ENCODE peak calls at places on chromosomes 7 and 10, in five cellular contexts. H, D, J, C and N are unnamed samples.

GRCh38 chr7:12054830-12055229 is 156.3 kb upstream of the TMEM106B start:
- DNase-seq in H (no peak), D (no peak), J (no peak), C (no peak), N (no peak)

GRCh38 chr7:90833443-90833842 is 237.3 kb downstream of the CDK14 start:
- DNase-seq in H (no peak), D (no peak), J (no peak), C (peak; percentile 76), N (no peak)

GRCh38 chr7:25391295-25391861 is 163.1 kb upstream of the NPVF start:
- DNase-seq in H (peak; percentile 8), D (no peak), J (no peak), C (peak; percentile 6), N (no peak)

GRCh38 chr7:19815546-19815945 is 42.1 kb upstream of the TMEM196 start:
- DNase-seq in H (no peak), D (no peak), J (no peak), C (peak; percentile 41), N (no peak)

GRCh38 chr7:35370694-35371093 is 116.8 kb upstream of the TBX20 start:
- DNase-seq in H (no peak), D (no peak), J (no peak), C (no peak), N (no peak)

GRCh38 chr7:17408245-17408903 is 109.9 kb downstream of the AHR start:
- DNase-seq in H (no peak), D (no peak), J (peak; percentile 53), C (peak; percentile 94), N (no peak)

GRCh38 chr10:118966131-118967125 is 63.1 kb upstream of the NANOS1 start:
- DNase-seq in H (no peak), D (no peak), J (no peak), C (no peak), N (no peak)

GRCh38 chr10:73785721-73786511 is 510 bp downstream of the ZSWIM8 start:
- DNase-seq in H (peak; percentile 59), D (peak; percentile 49), J (peak; percentile 51), C (peak; percentile 70), N (no peak)

GRCh38 chr10:117005454-117006055 is 568 bp upstream of the SHTN1 start:
- DNase-seq in H (peak; percentile 23), D (no peak), J (peak; percentile 18), C (peak; percentile 6), N (no peak)

GRCh38 chr10:100939763-100940344 is 27.1 kb downstream of the SLF2 start:
- DNase-seq in H (no peak), D (no peak), J (no peak), C (peak; percentile 16), N (no peak)

GRCh38 chr10:72253002-72253401 is 20.7 kb upstream of the DDIT4 start:
- DNase-seq in H (no peak), D (no peak), J (no peak), C (no peak), N (no peak)

GRCh38 chr10:63256047-63256773 is 123.1 kb downstream of the NRBF2 start:
- DNase-seq in H (no peak), D (no peak), J (no peak), C (peak; percentile 20), N (no peak)

GRCh38 chr7:82441916-82442478 is 1.6 kb downstream of the CACNA2D1 start:
- DNase-seq in H (no peak), D (no peak), J (no peak), C (peak; percentile 55), N (no peak)

GRCh38 chr7:2830609-2831376 is 13.3 kb downstream of the GNA12 start:
- DNase-seq in H (no peak), D (no peak), J (no peak), C (peak; percentile 48), N (no peak)

GRCh38 chr7:87210506-87210905 is 9.0 kb downstream of the TMEM243 start:
- DNase-seq in H (no peak), D (no peak), J (no peak), C (no peak), N (no peak)

GRCh38 chr7:46145412-46145811 is 224.3 kb upstream of the IGFBP3 start:
- DNase-seq in H (no peak), D (peak; percentile 26), J (peak; percentile 44), C (peak; percentile 100), N (no peak)

DNA sequence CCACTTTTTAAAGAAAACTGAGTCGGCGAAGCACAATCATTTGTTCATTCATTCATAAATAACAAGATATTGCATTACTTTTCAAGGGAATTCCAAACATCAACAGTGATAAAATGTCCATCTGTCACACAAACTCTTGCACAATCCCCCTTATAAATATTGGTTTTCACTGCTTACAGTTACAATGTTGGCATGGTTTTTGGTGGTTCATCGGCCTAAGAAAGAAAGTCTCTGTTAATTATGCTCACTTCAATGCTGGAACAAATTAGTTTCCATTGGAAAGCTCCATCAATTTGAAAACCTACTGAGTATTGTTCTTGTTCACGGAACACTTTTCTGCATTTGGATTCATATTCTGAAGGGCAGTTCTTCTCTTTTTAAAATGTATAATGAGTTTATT is 188.5 kb downstream of the JAZF1 start:
- DNase-seq in H (no peak), D (no peak), J (no peak), C (peak; percentile 61), N (no peak)
- TF ChIP-seq CTCF in H (no peak), D (no peak), J (no peak), C (no peak), N (no peak)

GRCh38 chr7:141227454-141227853 is 153.6 kb downstream of the TMEM178B start:
- DNase-seq in H (no peak), D (no peak), J (no peak), C (no peak), N (no peak)

GRCh38 chr7:141232286-141233051 is 158.6 kb downstream of the TMEM178B start:
- DNase-seq in H (no peak), D (no peak), J (no peak), C (no peak), N (no peak)

GRCh38 chr7:141225916-141226618 is 152.2 kb downstream of the TMEM178B start:
- DNase-seq in H (no peak), D (no peak), J (no peak), C (no peak), N (no peak)

GRCh38 chr7:141228482-141228881 is 154.6 kb downstream of the TMEM178B start:
- DNase-seq in H (no peak), D (no peak), J (no peak), C (no peak), N (no peak)

DNA sequence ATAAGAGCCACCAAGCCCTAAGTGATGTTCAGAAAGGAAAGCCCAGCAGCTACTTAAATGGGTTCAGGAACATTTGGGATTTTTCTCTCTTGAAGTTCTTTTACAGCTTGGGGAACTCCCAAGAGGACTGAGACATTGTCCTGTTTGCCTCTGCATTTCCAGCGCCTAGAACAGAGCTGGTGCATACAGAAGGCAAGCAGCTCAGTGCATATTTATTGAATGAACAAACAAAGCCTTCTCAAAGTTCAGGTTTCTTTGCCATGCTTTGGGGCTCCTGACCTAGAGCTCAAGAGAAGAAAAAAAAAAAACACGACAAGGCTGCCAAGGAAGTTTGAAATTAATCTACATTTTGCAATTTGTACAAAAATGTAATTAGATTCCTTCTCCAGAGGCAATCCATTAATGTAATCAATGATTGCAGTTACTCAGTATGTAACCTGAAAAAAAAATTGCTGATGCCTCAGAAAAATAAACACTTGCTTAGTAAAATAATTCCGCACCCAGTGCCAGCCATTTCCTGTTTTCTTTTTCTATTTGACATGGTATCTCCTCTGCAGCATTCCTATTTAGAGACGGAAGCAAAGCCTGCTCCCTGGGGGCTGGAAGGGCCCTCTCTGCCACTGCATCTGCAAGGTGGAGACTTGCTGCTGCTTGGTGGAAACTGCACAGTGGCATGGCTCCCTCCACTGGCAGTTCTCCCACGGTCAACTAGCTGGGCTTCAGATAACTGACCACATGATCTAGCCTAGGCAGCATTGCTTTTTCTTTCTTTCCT is 157.3 kb downstream of the TMEM178B start:
- DNase-seq in H (no peak), D (no peak), J (no peak), C (peak; percentile 41), N (no peak)
- TF ChIP-seq CTCF in H (peak; percentile 12), D (peak; percentile 21), J (no peak), C (peak; percentile 46), N (no peak)

GRCh38 chr10:70748801-70749573 is 36.2 kb downstream of the TBATA start:
- DNase-seq in H (no peak), D (no peak), J (no peak), C (no peak), N (no peak)

GRCh38 chr10:70745555-70745954 is 39.6 kb downstream of the TBATA start:
- DNase-seq in H (no peak), D (no peak), J (no peak), C (no peak), N (no peak)

GRCh38 chr10:70748305-70748704 is 36.9 kb downstream of the TBATA start:
- DNase-seq in H (no peak), D (no peak), J (no peak), C (no peak), N (no peak)

GRCh38 chr10:70749756-70750155 is 35.4 kb downstream of the TBATA start:
- DNase-seq in H (no peak), D (no peak), J (no peak), C (no peak), N (no peak)

DNA sequence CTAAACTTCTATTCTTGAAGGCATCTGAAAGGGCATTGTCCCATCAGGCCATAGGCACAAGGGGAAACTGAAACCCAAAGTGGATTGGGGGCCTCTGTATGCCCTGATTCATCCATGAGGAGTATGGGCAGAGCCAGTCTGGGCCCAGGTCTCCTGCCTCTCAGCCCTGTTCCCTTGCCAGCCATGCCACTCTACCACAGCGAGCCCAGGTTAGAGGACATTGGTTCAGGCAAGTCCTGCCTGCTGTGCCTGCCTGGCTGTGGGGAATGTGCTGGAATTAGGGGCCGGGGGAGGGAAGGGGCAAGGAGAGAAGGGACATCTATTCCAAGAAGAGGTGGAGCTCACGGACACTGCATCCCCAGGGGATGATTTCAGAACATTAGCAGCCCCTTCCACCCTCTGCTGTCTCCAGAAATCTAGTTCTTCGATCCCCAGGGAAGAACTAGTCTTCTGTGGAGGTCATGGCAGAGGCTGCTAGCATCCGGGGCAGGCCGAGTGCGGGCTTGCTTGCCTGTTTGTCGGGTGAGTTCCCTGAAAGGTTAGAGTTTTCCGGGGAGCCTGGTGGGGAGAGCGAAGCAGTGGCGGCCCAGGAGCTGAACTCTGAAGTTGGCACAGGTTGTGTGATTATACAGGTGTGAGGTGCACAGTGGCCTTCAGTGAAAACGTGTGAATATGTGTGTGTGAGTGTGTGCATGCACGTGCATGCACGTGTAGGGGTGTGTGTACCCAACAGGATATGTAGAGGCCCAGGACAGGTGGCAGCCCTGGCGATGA is 37.8 kb downstream of the TBATA start:
- DNase-seq in H (no peak), D (no peak), J (no peak), C (no peak), N (no peak)
- TF ChIP-seq CTCF in H (no peak), D (no peak), J (no peak), C (no peak), N (no peak)

DNA sequence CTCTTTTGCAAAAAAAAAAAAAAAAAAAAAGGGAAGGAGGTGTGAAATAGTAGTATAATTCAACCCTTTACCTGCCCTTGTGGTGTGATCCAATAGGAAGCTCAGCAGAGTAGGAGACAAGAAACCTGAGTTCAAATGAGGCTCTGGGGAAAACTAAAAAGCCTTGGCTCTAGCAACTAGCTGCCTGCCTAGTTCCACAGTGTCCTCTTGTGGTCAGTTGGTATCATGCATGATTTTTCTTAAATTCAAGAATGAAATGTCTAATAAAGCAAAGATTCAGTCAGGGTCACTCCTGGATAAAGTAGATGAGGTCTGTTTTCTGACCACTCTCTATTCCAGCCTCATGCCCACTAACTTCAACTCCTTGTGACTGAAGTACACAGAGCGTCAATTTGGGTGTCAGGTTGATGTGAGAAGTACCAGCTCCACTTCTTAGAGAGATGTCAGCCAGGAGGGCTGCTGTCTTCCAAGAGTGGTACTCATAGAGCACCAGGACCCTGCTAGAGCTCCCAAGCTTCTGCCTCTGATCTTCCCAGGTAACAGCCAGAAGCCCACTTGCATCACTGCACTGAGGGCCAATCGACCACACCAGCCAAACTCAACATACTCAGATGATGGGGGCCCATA is 10.5 kb downstream of the LSM5 start:
- DNase-seq in H (peak; percentile 49), D (peak; percentile 33), J (no peak), C (peak; percentile 42), N (peak; percentile 43)
- TF ChIP-seq CTCF in H (peak; percentile 67), D (peak; percentile 83), J (peak; percentile 52), C (peak; percentile 97), N (peak; percentile 94)

GRCh38 chr7:80681272-80681885 is 42.9 kb downstream of the CD36 start:
- DNase-seq in H (peak; percentile 10), D (no peak), J (no peak), C (peak; percentile 23), N (no peak)
- TF ChIP-seq CTCF in H (no peak), D (peak; percentile 34), J (peak; percentile 12), C (peak; percentile 59), N (peak; percentile 35)